ENCODE peak calls at places on chromosomes 11 and 22, in six cellular contexts. O is HFF-Myc, G is PC-9, U is AG04449, V is colonic mucosa, I is Caco-2. W is an unnamed sample.

GRCh38 chr22:32745251-32745995 is 56.1 kb upstream of the TIMP3 start:
- DNase-seq in O (peak), G (peak), U (no peak), V (peak), I (peak), W (no peak)

GRCh38 chr11:129739339-129739738 is 76.3 kb upstream of the TMEM45B start:
- DNase-seq in O (no peak), G (no peak), U (no peak), V (no peak), I (no peak), W (no peak)

GRCh38 chr11:94183251-94183885 is 54.7 kb downstream of the PANX1 start:
- DNase-seq in O (no peak), G (no peak), U (no peak), V (no peak), I (no peak), W (no peak)

GRCh38 chr22:27545071-27545470 is 256.5 kb downstream of the MN1 start:
- DNase-seq in O (no peak), G (no peak), U (no peak), V (no peak), I (no peak), W (no peak)

GRCh38 chr11:44914105-44914504 is 36.6 kb downstream of the TP53I11 start:
- DNase-seq in O (no peak), G (no peak), U (no peak), V (no peak), I (no peak), W (no peak)

GRCh38 chr11:78420255-78420764 is 2.7 kb upstream of the GAB2 start:
- DNase-seq in O (no peak), G (peak), U (peak), V (peak), I (peak), W (peak)

GRCh38 chr22:28481725-28482124 is 197.9 kb downstream of the TTC28 start:
- DNase-seq in O (no peak), G (no peak), U (no peak), V (no peak), I (no peak), W (no peak)

GRCh38 chr11:99069831-99070444 is 49.2 kb downstream of the CNTN5 start:
- DNase-seq in O (no peak), G (no peak), U (no peak), V (no peak), I (no peak), W (no peak)

GRCh38 chr22:23038334-23038642 is 32.0 kb upstream of the GNAZ start:
- DNase-seq in O (no peak), G (no peak), U (no peak), V (no peak), I (no peak), W (no peak)

DNA sequence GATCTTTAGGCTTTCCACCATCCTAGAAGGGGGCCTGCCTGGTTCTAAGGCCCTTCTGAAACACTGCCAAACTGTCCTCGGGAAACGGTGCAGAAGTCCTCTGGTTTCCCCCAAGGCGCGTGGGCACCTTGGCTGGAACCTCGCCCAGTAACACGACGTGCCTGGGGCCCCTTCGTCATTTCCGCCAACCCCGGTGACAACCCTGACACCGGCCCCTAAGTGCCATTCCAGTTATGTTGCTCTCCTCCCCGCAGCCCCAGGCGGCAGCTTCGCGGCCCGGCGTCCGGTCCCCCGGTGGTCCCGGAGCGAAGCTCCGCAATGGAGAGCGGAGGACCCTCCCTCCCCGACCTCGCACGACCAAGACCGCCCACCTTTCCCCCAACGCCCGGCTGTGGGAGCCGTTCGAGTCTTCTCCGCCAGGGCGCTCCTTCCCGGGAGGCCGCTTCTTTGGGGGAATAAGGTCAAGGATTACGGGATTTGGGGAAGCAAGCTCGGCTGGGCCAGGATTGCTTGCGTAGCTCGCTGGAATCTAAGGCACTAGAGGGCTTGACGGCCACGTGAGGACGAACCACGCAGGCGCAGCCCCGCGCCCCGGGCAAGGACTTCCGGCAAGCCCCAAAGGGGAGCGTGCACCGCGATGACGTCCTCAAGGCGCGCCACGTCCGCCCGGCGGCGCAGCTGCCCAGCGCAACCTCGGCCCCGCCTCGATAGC is 648 bp downstream of the RNH1 start:
- DNase-seq in O (peak), G (peak), U (peak), V (peak), I (peak), W (peak)
- TF ChIP-seq CTCF in O (no peak), G (no peak), U (peak), V (no peak), I (no peak), W (no peak)

GRCh38 chr22:38872831-38873248 is 824 bp upstream of the CBX6 start:
- DNase-seq in O (no peak), G (peak), U (no peak), V (peak), I (peak), W (no peak)

GRCh38 chr22:38872172-38872830 is at the start of gene CBX6:
- DNase-seq in O (peak), G (peak), U (no peak), V (peak), I (peak), W (no peak)

GRCh38 chr22:38874529-38875222 is 2.7 kb upstream of the CBX6 start:
- DNase-seq in O (no peak), G (no peak), U (no peak), V (no peak), I (no peak), W (no peak)

GRCh38 chr22:38871360-38872171 is 450 bp downstream of the CBX6 start:
- DNase-seq in O (no peak), G (peak), U (no peak), V (no peak), I (peak), W (no peak)

DNA sequence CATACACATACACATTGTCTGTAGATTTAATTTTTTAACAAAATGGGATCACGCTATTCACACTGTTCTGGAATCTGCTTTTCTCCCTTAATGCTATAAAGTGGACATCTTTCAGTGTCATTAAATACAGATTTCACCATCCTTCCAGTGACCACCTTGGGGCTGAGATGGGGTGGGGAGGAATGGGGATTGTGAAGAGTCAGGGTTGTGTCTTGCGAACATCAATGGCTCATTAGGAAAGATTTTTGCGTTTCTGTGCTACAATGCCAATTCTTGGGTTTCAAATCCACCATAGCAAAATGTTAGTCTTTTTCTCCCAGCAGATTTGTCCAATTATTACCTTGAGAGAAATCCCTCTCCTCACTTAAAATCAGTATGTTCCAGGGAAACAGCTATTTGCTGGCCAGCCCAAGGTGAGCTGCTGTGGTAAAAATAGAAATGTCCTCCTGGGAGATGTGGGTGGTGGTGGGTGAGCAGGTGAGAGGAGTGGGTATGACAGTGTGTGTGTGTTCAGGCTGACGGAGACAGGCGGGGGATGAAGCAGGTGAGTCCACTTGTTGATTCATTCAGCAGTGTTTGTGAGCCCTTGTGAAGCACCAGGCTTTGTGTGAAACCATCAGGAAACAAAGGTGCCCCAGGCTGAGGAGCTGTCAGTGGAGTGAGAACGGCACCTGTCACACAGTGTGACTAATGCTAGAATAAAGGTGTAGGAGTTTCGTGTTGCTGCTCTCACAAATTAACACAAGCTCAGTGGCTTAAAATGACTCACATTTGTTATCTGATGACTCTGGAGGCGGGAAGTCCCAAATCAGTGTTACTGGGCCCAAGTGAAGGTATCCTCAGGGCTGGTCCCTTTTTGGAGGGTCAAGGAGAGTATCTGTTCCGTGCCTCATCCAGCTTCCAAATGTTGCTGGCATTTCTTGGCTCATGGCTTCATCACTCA is 1.7 kb upstream of the CBX6 start:
- DNase-seq in O (no peak), G (peak), U (no peak), V (no peak), I (no peak), W (no peak)
- H3K4me3 ChIP-seq in O (peak), G (peak), U (no peak), V (no peak), I (peak), W (no peak)

GRCh38 chr11:47847892-47848635 is at the start of gene NUP160:
- DNase-seq in O (no peak), G (peak), U (no peak), V (peak), I (peak), W (no peak)
- TF ChIP-seq CTCF in O (no peak), G (no peak), U (no peak), V (no peak), I (no peak), W (no peak)

DNA sequence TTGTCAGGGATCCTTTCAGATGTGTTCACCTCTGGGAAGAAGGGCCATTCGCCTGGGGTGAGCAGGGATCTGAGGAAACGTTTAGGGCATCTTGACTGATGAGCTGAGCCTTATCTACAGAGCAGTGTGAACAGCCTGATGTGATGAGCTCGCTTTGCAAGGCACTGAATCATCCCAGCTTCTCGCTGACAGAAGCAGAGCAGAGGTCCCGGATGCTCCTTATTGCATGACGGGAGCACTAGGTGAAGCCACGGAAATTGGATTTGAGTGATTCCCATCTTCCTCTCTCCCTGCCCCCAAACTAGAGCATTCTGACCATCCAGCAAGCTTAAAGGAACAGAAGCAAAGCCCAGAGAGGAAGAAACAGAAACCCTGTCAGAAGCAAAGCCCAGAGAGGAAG is 46.5 kb downstream of the SEZ6L start:
- DNase-seq in O (no peak), G (no peak), U (no peak), V (no peak), I (no peak), W (no peak)
- H3K4me3 ChIP-seq in O (no peak), G (no peak), U (no peak), V (no peak), I (no peak), W (no peak)

GRCh38 chr11:1088927-1089737 is 14.5 kb downstream of the MUC2 start:
- DNase-seq in O (no peak), G (no peak), U (no peak), V (no peak), I (no peak), W (no peak)

GRCh38 chr11:1085440-1086170 is 10.9 kb downstream of the MUC2 start:
- DNase-seq in O (no peak), G (no peak), U (no peak), V (no peak), I (no peak), W (no peak)

GRCh38 chr11:1086171-1087102 is 11.8 kb downstream of the MUC2 start:
- DNase-seq in O (no peak), G (no peak), U (no peak), V (no peak), I (no peak), W (no peak)

GRCh38 chr11:1087961-1088926 is 13.6 kb downstream of the MUC2 start:
- DNase-seq in O (no peak), G (no peak), U (no peak), V (no peak), I (no peak), W (no peak)

GRCh38 chr11:1087279-1087960 is 12.7 kb downstream of the MUC2 start:
- DNase-seq in O (no peak), G (no peak), U (no peak), V (no peak), I (no peak), W (no peak)
- TF ChIP-seq CTCF in O (no peak), G (no peak), U (no peak), V (no peak), I (no peak), W (no peak)

GRCh38 chr11:116532066-116532465 is 240.7 kb downstream of the BUD13 start:
- DNase-seq in O (no peak), G (no peak), U (no peak), V (no peak), I (no peak), W (no peak)
- H3K4me3 ChIP-seq in O (no peak), G (no peak), U (no peak), V (no peak), I (no peak), W (no peak)

DNA sequence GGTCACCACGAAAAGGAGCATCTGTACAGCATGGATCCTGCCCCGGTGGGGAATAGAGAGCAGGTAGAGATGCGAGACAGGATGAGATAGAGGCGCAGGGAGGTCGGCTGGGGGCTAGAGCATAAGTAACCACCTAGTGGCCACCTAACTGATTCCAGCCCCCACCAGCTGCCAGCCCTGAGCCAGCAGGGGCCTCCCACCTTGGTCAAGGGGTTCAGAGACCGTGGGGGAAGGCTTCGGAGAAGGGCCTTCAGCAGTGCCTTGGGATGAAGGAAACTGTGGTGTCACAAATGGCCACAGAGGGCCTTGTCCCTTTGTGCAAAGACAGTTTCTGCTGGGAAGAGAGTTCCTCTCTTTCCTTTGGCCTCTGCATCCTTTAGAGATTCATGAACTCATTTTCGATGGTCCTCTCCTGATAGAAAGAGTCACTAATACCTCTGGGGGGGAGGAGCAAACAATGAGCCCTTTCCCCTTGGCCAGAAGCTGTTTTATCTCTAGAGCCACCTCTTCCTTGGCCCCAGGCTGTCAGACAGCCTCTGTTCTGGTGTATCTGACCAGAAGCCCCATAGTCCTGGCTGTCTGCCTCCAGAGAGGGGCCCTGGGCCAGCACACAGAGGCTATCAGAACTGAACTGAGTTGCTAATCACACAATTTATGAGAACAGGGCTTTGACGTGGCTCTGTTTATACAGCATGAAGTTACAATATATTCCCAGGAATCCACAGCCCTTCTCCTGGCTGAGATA is 146.0 kb downstream of the PARVA start:
- DNase-seq in O (no peak), G (no peak), U (no peak), V (no peak), I (no peak), W (no peak)
- TF ChIP-seq CTCF in O (no peak), G (no peak), U (no peak), V (no peak), I (peak), W (no peak)

GRCh38 chr22:38255697-38256096 is 17.1 kb downstream of the TMEM184B start:
- DNase-seq in O (no peak), G (no peak), U (no peak), V (no peak), I (no peak), W (no peak)

GRCh38 chr22:38257170-38257569 is 15.6 kb downstream of the TMEM184B start:
- DNase-seq in O (no peak), G (no peak), U (peak), V (no peak), I (no peak), W (no peak)

GRCh38 chr22:38258895-38259294 is 13.9 kb downstream of the TMEM184B start:
- DNase-seq in O (no peak), G (no peak), U (no peak), V (no peak), I (no peak), W (no peak)

GRCh38 chr22:38259370-38259769 is 13.4 kb downstream of the TMEM184B start:
- DNase-seq in O (no peak), G (no peak), U (no peak), V (no peak), I (no peak), W (no peak)

GRCh38 chr22:38257650-38258246 is 15.1 kb downstream of the TMEM184B start:
- DNase-seq in O (no peak), G (no peak), U (no peak), V (peak), I (peak), W (no peak)
- H3K4me3 ChIP-seq in O (peak), G (no peak), U (no peak), V (no peak), I (no peak), W (no peak)

DNA sequence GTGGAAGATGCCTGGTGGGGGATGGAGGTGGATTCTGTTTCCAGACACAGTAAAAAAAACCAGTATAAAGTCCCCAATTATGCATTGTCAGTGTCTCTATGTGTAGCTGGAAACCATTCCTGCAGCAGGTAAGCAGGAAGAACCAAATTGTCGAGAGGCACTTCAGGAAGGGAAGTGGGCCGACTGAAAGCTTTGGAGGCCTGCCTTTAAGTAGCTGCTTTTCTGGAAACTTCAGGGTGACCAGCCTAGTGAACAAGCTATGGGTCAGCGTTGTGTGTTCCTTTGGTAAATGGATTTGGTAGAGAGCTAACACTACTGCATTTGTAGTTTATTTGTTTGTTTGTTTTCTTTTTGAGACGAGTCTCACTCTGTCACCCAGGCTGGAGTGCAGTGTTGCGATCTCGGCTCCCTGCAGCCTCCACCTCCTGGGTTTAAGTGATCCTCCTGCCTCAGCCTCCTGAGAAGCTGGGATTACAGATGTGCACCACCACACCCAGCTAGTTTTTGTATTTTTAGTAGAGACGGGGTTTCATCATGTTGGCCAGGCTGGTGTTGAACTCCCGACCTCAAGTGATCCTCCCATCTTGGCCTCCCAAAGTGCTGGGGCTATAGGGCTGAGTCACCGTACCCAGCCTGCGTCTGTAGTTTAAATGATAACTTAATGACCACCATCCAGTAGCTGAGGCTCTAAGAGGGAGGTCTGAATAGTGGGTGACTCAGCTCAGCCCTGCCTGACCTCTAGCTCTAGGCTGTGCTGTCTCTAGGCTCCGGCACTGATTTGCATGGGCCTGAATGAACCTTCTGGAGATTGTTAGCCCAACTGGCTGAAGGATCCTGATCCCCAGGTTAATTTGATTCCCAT is 12.8 kb downstream of the PTPRJ start:
- DNase-seq in O (peak), G (peak), U (no peak), V (no peak), I (no peak), W (peak)
- TF ChIP-seq CTCF in O (no peak), G (no peak), U (no peak), V (no peak), I (no peak), W (no peak)